ENCODE peak calls at places on chromosomes 11 and 22, in five cellular contexts. K is IMR-90, B is SK-N-SH, T is HepG2, S is K562. X is an unnamed sample.

GRCh38 chr22:36084717-36085116 is 56.1 kb upstream of the RBFOX2 start:
- DNase-seq in K (no peak), B (no peak), T (peak), S (no peak), X (no peak)

GRCh38 chr11:112388496-112388895 is 127.8 kb upstream of the PLET1 start:
- DNase-seq in K (no peak), B (no peak), T (no peak), S (no peak), X (no peak)

GRCh38 chr11:116517584-116517983 is 255.2 kb downstream of the BUD13 start:
- DNase-seq in K (no peak), B (peak), T (no peak), S (no peak), X (no peak)

GRCh38 chr11:65295001-65295400 is 19.7 kb upstream of the CDC42EP2 start:
- DNase-seq in K (no peak), B (no peak), T (no peak), S (no peak), X (no peak)

GRCh38 chr11:12818333-12819015 is 144.3 kb downstream of the TEAD1 start:
- DNase-seq in K (peak), B (no peak), T (no peak), S (no peak), X (no peak)

GRCh38 chr22:40463017-40463631 is 92.7 kb downstream of the SGSM3 start:
- DNase-seq in K (no peak), B (no peak), T (no peak), S (no peak), X (peak)

GRCh38 chr11:123594188-123594901 is 60.1 kb downstream of the SCN3B start:
- DNase-seq in K (peak), B (no peak), T (no peak), S (no peak), X (no peak)

GRCh38 chr22:50304528-50305392 is 2.7 kb downstream of the PLXNB2 start:
- DNase-seq in K (no peak), B (no peak), T (no peak), S (peak), X (no peak)

GRCh38 chr11:1827931-1828330 is 6.9 kb upstream of the SYT8 start:
- DNase-seq in K (no peak), B (no peak), T (no peak), S (no peak), X (no peak)

GRCh38 chr11:32890843-32891656 is 1.6 kb upstream of the QSER1 start:
- DNase-seq in K (no peak), B (no peak), T (no peak), S (no peak), X (no peak)

GRCh38 chr11:116511684-116512083 is 261.1 kb downstream of the BUD13 start:
- DNase-seq in K (no peak), B (no peak), T (no peak), S (no peak), X (no peak)

GRCh38 chr11:70611890-70612289 is 213.6 kb downstream of the CTTN start:
- DNase-seq in K (no peak), B (no peak), T (no peak), S (no peak), X (no peak)

GRCh38 chr11:102469196-102469821 is 16.7 kb upstream of the TMEM123 start:
- DNase-seq in K (peak), B (no peak), T (no peak), S (no peak), X (no peak)

GRCh38 chr22:49906071-49906798 is 12.0 kb downstream of the ALG12 start:
- DNase-seq in K (no peak), B (no peak), T (no peak), S (no peak), X (no peak)

GRCh38 chr22:38032681-38033521 is 24.3 kb upstream of the PICK1 start:
- DNase-seq in K (peak), B (no peak), T (peak), S (peak), X (no peak)

GRCh38 chr11:122695076-122695620 is 39.6 kb downstream of the UBASH3B start:
- DNase-seq in K (no peak), B (no peak), T (no peak), S (no peak), X (no peak)

DNA sequence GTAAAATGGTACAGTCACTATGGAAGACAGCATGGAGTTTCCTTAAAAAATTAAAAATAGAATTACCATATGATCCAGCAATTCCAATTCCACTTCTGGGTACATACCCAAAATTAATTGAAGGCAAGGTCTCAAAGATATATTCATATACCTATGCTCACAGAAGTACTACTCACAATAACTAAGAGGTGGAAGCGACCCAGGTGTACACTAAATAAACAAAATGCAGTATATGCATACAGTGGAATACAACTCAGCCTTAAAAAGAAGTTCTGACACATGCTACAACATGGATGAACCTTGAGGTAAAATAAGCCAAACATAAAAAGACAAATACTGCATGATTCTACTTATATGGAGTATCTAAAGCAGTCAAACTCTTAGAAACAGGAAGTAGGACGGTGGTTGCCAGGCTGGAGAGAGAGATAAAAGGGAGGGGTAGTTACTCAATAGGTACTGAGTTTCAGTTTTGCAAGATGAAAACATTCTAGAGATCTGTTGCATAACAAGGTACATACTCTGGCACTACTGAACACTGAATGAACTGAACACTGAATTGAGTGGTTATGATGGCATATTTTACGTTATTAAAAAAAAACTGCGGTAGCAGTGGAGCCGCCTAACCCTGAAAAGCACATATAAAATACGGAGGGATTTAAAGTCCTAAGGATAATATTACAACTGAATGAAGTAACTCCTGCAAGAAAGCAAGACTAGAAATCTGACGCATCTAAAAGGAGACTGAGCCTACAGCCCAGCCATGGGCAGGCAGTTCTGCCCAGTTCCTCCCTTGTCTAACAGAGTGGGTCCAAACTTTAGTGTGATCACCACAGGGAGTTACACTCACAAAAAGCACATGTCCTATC is 12.8 kb downstream of the DGCR2 start:
- DNase-seq in K (peak), B (no peak), T (peak), S (no peak), X (peak)
- TF ChIP-seq RAD21 in K (no peak), B (no peak), T (no peak), S (peak), X (no peak)

GRCh38 chr22:27670701-27671412 is 130.7 kb downstream of the MN1 start:
- DNase-seq in K (no peak), B (no peak), T (peak), S (peak), X (no peak)
- TF ChIP-seq MXI1 in K (no peak), B (no peak), T (no peak), S (no peak), X (no peak)

GRCh38 chr11:4467043-4467442 is 15.4 kb upstream of the OR52K1 start:
- DNase-seq in K (no peak), B (no peak), T (no peak), S (no peak), X (peak)
- TF ChIP-seq RAD21 in K (no peak), B (no peak), T (no peak), S (no peak), X (no peak)

DNA sequence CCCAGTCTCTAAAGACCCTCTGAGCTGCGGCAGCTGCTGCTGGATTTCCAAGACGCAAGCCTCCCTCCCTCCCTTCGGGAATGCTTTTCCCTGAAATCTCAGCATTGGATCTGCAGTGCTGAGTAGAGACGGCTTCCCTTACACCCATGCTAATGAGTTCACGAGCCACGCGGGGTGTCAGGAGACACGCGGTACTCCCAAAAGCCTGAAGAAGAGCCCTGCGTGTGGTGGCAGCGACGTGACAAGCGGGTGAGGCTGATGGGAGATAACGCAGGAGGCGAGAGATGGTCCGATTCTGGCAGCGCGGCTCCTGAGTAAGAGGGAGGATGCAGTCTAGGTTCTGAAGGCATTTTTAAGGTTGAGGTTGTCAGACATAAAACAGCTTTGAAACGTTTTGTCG is 74.4 kb upstream of the ASPHD2 start:
- DNase-seq in K (no peak), B (no peak), T (no peak), S (no peak), X (no peak)
- TF ChIP-seq MXI1 in K (no peak), B (no peak), T (no peak), S (no peak), X (no peak)

DNA sequence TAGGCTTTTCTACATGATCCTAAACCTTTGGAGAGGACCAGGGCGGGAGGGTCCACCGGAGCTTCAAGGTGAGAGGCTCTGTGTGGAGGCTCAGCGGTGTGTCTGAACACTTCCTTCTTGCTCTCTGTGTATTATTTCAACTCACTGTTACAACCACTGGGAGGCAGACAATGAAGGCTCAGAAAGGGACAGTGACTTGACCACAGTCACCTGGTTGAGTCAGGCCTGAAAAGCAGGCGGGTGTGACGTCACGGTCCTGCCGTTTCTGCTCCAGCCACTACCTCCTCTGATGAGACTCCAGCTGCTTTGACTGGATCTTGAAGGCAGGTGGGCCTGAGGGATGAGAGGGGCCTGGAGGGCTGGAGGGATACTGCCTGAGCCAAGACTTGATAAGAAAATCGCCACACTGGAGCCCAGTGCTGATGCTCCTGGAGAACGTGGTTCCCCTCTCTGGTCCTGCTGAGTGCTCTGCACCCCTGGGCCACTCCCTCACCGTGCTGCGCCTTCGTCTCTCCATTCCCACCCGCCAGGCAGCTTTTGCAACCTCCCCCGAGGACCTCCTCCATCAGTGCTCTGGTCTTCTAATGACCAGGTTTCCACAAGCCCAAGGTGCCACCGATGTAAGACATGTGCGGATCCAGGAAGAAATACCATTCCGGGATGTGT is 27.9 kb downstream of the KCNC1 start:
- DNase-seq in K (no peak), B (no peak), T (no peak), S (peak), X (peak)
- TF ChIP-seq RAD21 in K (no peak), B (no peak), T (no peak), S (peak), X (peak)

GRCh38 chr22:23088199-23088604 is 17.9 kb downstream of the GNAZ start:
- DNase-seq in K (no peak), B (no peak), T (no peak), S (peak), X (no peak)
- TF ChIP-seq MXI1 in K (no peak), B (no peak), T (no peak), S (no peak), X (no peak)

GRCh38 chr22:44167501-44167900 is 13.2 kb upstream of the PARVG start:
- DNase-seq in K (no peak), B (no peak), T (no peak), S (no peak), X (no peak)
- TF ChIP-seq RAD21 in K (no peak), B (no peak), T (no peak), S (no peak), X (no peak)

DNA sequence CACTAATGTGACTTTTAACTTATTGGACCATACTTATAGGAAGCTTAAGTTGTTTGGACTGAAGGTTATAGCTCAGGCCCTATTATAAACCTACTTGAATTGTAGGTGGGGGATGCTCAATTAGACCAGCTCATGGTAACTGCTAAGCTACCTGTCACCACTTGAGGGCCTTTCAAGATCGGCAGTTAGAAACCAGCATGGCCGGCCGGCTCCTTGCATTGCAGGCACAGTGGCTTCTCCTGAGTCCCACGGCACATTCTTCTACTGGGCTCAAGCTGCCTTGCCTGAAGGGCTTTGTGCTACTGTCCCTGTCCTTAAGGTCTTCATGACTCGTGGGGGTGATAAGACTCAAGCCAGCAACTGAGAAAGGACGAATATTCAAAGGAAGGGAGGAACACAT is 70.8 kb downstream of the TBC1D22A start:
- DNase-seq in K (peak), B (no peak), T (peak), S (no peak), X (no peak)
- TF ChIP-seq MXI1 in K (no peak), B (no peak), T (no peak), S (no peak), X (no peak)

GRCh38 chr11:35567737-35568465 is 42.5 kb upstream of the PAMR1 start:
- DNase-seq in K (peak), B (no peak), T (no peak), S (no peak), X (no peak)
- TF ChIP-seq RAD21 in K (no peak), B (no peak), T (no peak), S (no peak), X (no peak)

DNA sequence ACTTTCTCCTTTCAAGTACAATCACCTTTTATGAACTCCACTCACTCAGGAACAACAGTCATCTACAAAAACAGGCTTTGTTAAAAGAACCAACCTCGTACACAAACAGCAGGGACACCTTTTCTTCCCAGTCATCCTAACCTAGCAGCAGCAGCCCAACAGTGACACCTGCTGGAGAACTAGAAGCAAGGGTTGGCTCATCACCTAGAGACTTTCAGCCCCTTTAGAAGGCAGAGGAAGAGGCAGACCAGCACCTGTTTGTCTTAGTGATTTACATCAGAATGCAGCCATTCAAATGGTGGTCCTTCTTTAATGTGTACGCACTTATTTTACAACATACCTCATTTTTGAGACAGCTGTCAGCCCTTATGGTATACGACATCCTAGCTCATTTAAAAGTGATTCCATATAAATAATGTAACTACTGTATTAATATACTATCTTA is 56.0 kb downstream of the AMBRA1 start:
- DNase-seq in K (peak), B (peak), T (peak), S (peak), X (no peak)
- TF ChIP-seq MXI1 in K (no peak), B (peak), T (no peak), S (no peak), X (no peak)

X was measured in GM12878.